ENCODE peak calls at places on chromosomes 6 and 20, in five cellular contexts. One of them, this sample, is unnamed. For H3K4me1, the result is how much of the 10 kb centered on the place peaks cover.

GRCh38 chr6:146670161-146670560 is 71.4 kb downstream of the ADGB start:
- DNase-seq in A549: no peak
- DNase-seq in tibial nerve: no peak
- DNase-seq in breast epithelium: no peak
- DNase-seq in transverse colon: no peak
- DNase-seq in this sample: no peak

GRCh38 chr20:60642048-60642447 is 610.0 kb upstream of the CDH4 start:
- DNase-seq in tibial nerve: no peak
- DNase-seq in breast epithelium: no peak
- DNase-seq in A549: no peak
- DNase-seq in transverse colon: no peak
- DNase-seq in this sample: no peak

GRCh38 chr6:139029470-139030210 is 1.1 kb downstream of the ABRACL start:
- DNase-seq in tibial nerve: peak
- DNase-seq in transverse colon: peak
- DNase-seq in breast epithelium: no peak
- DNase-seq in A549: peak
- DNase-seq in this sample: peak

GRCh38 chr6:31453259-31453658 is 44.7 kb upstream of the MICB start:
- DNase-seq in A549: no peak
- DNase-seq in breast epithelium: no peak
- DNase-seq in transverse colon: no peak
- DNase-seq in tibial nerve: no peak
- DNase-seq in this sample: no peak

GRCh38 chr6:80233262-80233661 is 126.8 kb downstream of the BCKDHB start:
- DNase-seq in A549: no peak
- DNase-seq in transverse colon: no peak
- DNase-seq in tibial nerve: no peak
- DNase-seq in breast epithelium: no peak
- DNase-seq in this sample: no peak

GRCh38 chr20:32338665-32339064 is 19.5 kb upstream of the ASXL1 start:
- DNase-seq in A549: no peak
- DNase-seq in tibial nerve: no peak
- DNase-seq in breast epithelium: no peak
- DNase-seq in transverse colon: no peak
- DNase-seq in this sample: no peak

GRCh38 chr6:119351005-119351394 is 1.4 kb upstream of the MAN1A1 start:
- DNase-seq in A549: peak
- DNase-seq in breast epithelium: no peak
- DNase-seq in transverse colon: no peak
- DNase-seq in tibial nerve: no peak
- DNase-seq in this sample: no peak

GRCh38 chr20:18506744-18507143 is 996 bp upstream of the SEC23B start:
- DNase-seq in transverse colon: peak
- DNase-seq in A549: no peak
- DNase-seq in breast epithelium: no peak
- DNase-seq in tibial nerve: no peak
- DNase-seq in this sample: no peak

GRCh38 chr6:6452002-6452401 is 131.5 kb upstream of the F13A1 start:
- DNase-seq in tibial nerve: no peak
- DNase-seq in A549: no peak
- DNase-seq in transverse colon: no peak
- DNase-seq in breast epithelium: no peak
- DNase-seq in this sample: no peak

GRCh38 chr6:128252293-128253176 is 267.9 kb downstream of the PTPRK start:
- DNase-seq in breast epithelium: no peak
- DNase-seq in A549: no peak
- DNase-seq in tibial nerve: no peak
- DNase-seq in transverse colon: no peak
- DNase-seq in this sample: no peak

GRCh38 chr6:125942677-125943527 is 13.7 kb upstream of the HINT3 start:
- DNase-seq in breast epithelium: no peak
- DNase-seq in transverse colon: peak
- DNase-seq in A549: no peak
- DNase-seq in tibial nerve: no peak
- DNase-seq in this sample: no peak

GRCh38 chr20:57964011-57964862 is 254.4 kb upstream of the PMEPA1 start:
- DNase-seq in breast epithelium: no peak
- DNase-seq in tibial nerve: no peak
- DNase-seq in A549: no peak
- DNase-seq in transverse colon: no peak
- DNase-seq in this sample: no peak

GRCh38 chr6:128367437-128367836 is 153.0 kb downstream of the PTPRK start:
- DNase-seq in breast epithelium: no peak
- DNase-seq in transverse colon: no peak
- DNase-seq in tibial nerve: no peak
- DNase-seq in A549: no peak
- DNase-seq in this sample: no peak

GRCh38 chr20:21315138-21315537 is 12.0 kb downstream of the XRN2 start:
- DNase-seq in A549: no peak
- DNase-seq in transverse colon: no peak
- DNase-seq in breast epithelium: no peak
- DNase-seq in tibial nerve: no peak
- DNase-seq in this sample: no peak

GRCh38 chr20:63527184-63527583 is 6.6 kb downstream of the PPDPF start:
- DNase-seq in A549: no peak
- DNase-seq in tibial nerve: no peak
- DNase-seq in transverse colon: no peak
- DNase-seq in breast epithelium: no peak
- DNase-seq in this sample: no peak

GRCh38 chr6:152348116-152348515 is 289.0 kb downstream of the SYNE1 start:
- DNase-seq in breast epithelium: no peak
- DNase-seq in tibial nerve: no peak
- DNase-seq in A549: no peak
- DNase-seq in transverse colon: no peak
- DNase-seq in this sample: no peak

GRCh38 chr6:142696689-142697088 is 248.3 kb downstream of the HIVEP2 start:
- DNase-seq in tibial nerve: no peak
- DNase-seq in A549: no peak
- DNase-seq in breast epithelium: peak
- DNase-seq in transverse colon: peak
- DNase-seq in this sample: peak

GRCh38 chr6:144559865-144560603 is 274.9 kb downstream of the UTRN start:
- DNase-seq in transverse colon: no peak
- DNase-seq in breast epithelium: no peak
- DNase-seq in tibial nerve: no peak
- DNase-seq in A549: peak
- DNase-seq in this sample: no peak

GRCh38 chr6:156686429-156686939 is 90.7 kb upstream of the ARID1B start:
- DNase-seq in A549: peak
- DNase-seq in breast epithelium: peak
- DNase-seq in tibial nerve: peak
- DNase-seq in transverse colon: peak
- DNase-seq in this sample: peak

GRCh38 chr6:11580686-11581085 is 43.1 kb downstream of the TMEM170B start:
- DNase-seq in breast epithelium: no peak
- DNase-seq in transverse colon: no peak
- DNase-seq in A549: no peak
- DNase-seq in tibial nerve: no peak
- DNase-seq in this sample: no peak

GRCh38 chr6:2695464-2696095 is 55.1 kb downstream of the MYLK4 start:
- DNase-seq in A549: peak
- DNase-seq in tibial nerve: no peak
- DNase-seq in transverse colon: no peak
- DNase-seq in breast epithelium: no peak
- DNase-seq in this sample: no peak

GRCh38 chr20:8855315-8855714 is 213.6 kb upstream of the PLCB4 start:
- DNase-seq in A549: no peak
- DNase-seq in breast epithelium: no peak
- DNase-seq in tibial nerve: no peak
- DNase-seq in transverse colon: no peak
- DNase-seq in this sample: no peak

GRCh38 chr6:168782211-168782729 is 341.3 kb downstream of the SMOC2 start:
- DNase-seq in A549: no peak
- DNase-seq in breast epithelium: no peak
- DNase-seq in tibial nerve: no peak
- DNase-seq in transverse colon: no peak
- DNase-seq in this sample: no peak

GRCh38 chr20:31722388-31723281 is at the start of gene BCL2L1:
- DNase-seq in A549: peak
- DNase-seq in breast epithelium: peak
- DNase-seq in tibial nerve: peak
- DNase-seq in transverse colon: peak
- DNase-seq in this sample: peak

GRCh38 chr6:160919713-160920112 is 71.9 kb upstream of the MAP3K4 start:
- DNase-seq in tibial nerve: no peak
- DNase-seq in transverse colon: no peak
- DNase-seq in breast epithelium: no peak
- DNase-seq in A549: peak
- DNase-seq in this sample: no peak

GRCh38 chr20:58976095-58976730 is 4.8 kb upstream of the NELFCD start:
- DNase-seq in A549: no peak
- DNase-seq in breast epithelium: no peak
- DNase-seq in tibial nerve: no peak
- DNase-seq in transverse colon: no peak
- DNase-seq in this sample: no peak

GRCh38 chr20:52247548-52247947 is 56.0 kb upstream of the ZFP64 start:
- DNase-seq in A549: no peak
- DNase-seq in breast epithelium: no peak
- DNase-seq in transverse colon: no peak
- DNase-seq in tibial nerve: no peak
- DNase-seq in this sample: no peak
- TF ChIP-seq POLR2A in A549: no peak
- TF ChIP-seq POLR2A in breast epithelium: no peak
- TF ChIP-seq POLR2A in transverse colon: no peak
- TF ChIP-seq POLR2A in tibial nerve: no peak
- TF ChIP-seq POLR2A in this sample: no peak

GRCh38 chr6:40996591-40997247 is 42.3 kb downstream of the UNC5CL start:
- DNase-seq in transverse colon: peak
- DNase-seq in tibial nerve: no peak
- DNase-seq in breast epithelium: no peak
- DNase-seq in A549: peak
- DNase-seq in this sample: no peak
- TF ChIP-seq CTCF in transverse colon: no peak
- TF ChIP-seq CTCF in tibial nerve: no peak
- TF ChIP-seq CTCF in breast epithelium: no peak
- TF ChIP-seq CTCF in A549: no peak
- TF ChIP-seq CTCF in this sample: no peak

GRCh38 chr6:106797186-106797585 is 167.8 kb downstream of the QRSL1 start:
- DNase-seq in A549: no peak
- DNase-seq in breast epithelium: no peak
- DNase-seq in transverse colon: no peak
- DNase-seq in tibial nerve: no peak
- DNase-seq in this sample: no peak

GRCh38 chr6:106800379-106800778 is 171.0 kb downstream of the QRSL1 start:
- DNase-seq in A549: no peak
- DNase-seq in breast epithelium: no peak
- DNase-seq in tibial nerve: no peak
- DNase-seq in transverse colon: no peak
- DNase-seq in this sample: no peak

GRCh38 chr6:106801256-106801655 is 171.9 kb downstream of the QRSL1 start:
- DNase-seq in tibial nerve: no peak
- DNase-seq in breast epithelium: no peak
- DNase-seq in transverse colon: no peak
- DNase-seq in A549: no peak
- DNase-seq in this sample: no peak

GRCh38 chr6:106796754-106797153 is 167.4 kb downstream of the QRSL1 start:
- DNase-seq in A549: no peak
- DNase-seq in tibial nerve: no peak
- DNase-seq in breast epithelium: no peak
- DNase-seq in transverse colon: no peak
- DNase-seq in this sample: no peak

DNA sequence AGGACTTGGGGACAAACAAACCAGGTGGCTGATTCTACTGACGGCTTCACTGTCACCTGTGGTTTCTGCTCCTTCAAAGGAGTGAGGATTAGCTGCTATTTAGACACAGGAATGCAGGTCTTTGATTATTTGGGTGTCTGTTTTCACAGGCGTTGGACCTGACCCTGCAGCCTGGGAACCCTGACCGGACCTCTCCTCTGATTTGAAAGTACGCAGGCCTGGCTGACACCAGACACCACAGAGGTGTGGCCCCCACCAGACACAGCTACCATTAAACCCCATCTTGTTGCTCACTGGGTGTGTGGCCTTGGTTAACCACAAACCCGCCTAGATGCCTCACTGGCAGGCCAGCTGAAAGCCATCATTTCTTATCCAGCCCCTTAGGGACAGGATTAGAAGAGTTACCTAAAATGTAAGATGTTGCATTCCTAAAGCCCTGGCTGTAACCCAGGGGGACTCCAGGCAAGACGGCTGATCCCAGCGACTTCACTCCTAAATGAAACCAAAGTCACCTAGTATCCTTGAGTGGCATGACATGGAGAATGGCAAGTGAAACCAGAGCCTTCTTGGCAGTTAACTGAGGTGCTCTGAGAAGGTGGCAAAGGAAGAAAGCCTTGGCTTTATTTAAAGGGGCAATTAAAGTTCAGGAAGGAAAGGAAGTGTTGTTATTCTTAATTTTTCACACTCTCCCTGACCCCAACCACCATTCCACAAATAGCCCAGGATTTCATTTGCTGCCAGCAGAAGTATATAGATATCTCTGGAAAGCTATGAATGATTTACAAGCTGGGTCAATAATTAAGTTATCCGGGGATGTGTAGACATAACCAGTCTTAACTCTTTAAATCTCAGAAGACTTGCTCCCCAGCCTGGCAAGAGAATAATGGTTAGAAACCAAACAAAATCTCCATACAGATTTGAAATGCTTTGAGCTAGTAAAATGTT is 169.9 kb downstream of the QRSL1 start:
- DNase-seq in breast epithelium: peak
- DNase-seq in tibial nerve: no peak
- DNase-seq in transverse colon: no peak
- DNase-seq in A549: peak
- DNase-seq in this sample: no peak
- H3K4me1 ChIP-seq in breast epithelium: under half
- H3K4me1 ChIP-seq in tibial nerve: under half
- H3K4me1 ChIP-seq in transverse colon: under half
- H3K4me1 ChIP-seq in A549: half or more
- H3K4me1 ChIP-seq in this sample: under half

GRCh38 chr20:50149481-50150254 is 3.9 kb downstream of the PEDS1 start:
- DNase-seq in transverse colon: no peak
- DNase-seq in tibial nerve: no peak
- DNase-seq in breast epithelium: no peak
- DNase-seq in A549: no peak
- DNase-seq in this sample: no peak
- TF ChIP-seq POLR2A in transverse colon: no peak
- TF ChIP-seq POLR2A in tibial nerve: no peak
- TF ChIP-seq POLR2A in breast epithelium: no peak
- TF ChIP-seq POLR2A in A549: no peak
- TF ChIP-seq POLR2A in this sample: no peak

This sample was measured in right lobe of liver.